ENCODE peak calls at places on chromosome 15, in six cellular contexts. Z is glutamatergic neuron, C is GM23248, E is RPMI8226, S is breast epithelium, Y is T-helper 2 cell. I is an unnamed sample.

GRCh38 chr15:96296264-96296663 is 34.2 kb upstream of the NR2F2 start:
- DNase-seq in C (peak; percentile 56), E (no peak), S (no peak), Z (no peak), Y (no peak), I (no peak)

GRCh38 chr15:41417418-41417811 is 520 bp downstream of the RTF1 start:
- DNase-seq in C (peak; percentile 69), E (peak; percentile 33), Z (peak; percentile 55), Y (no peak), S (no peak), I (peak; percentile 14)

GRCh38 chr15:70025413-70026296 is 72.1 kb downstream of the TLE3 start:
- DNase-seq in E (no peak), Z (no peak), Y (no peak), C (peak; percentile 73), S (no peak), I (no peak)

GRCh38 chr15:28273468-28273867 is 48.5 kb downstream of the HERC2 start:
- DNase-seq in S (no peak), Z (peak; percentile 55), Y (no peak), C (no peak), E (no peak), I (no peak)

GRCh38 chr15:44726568-44727461 is 9.5 kb upstream of the TRIM69 start:
- DNase-seq in Y (peak; percentile 84), C (peak; percentile 95), E (peak; percentile 88), S (peak; percentile 30), Z (no peak), I (peak; percentile 78)

GRCh38 chr15:39605146-39605545 is 24.3 kb downstream of the THBS1 start:
- DNase-seq in C (no peak), E (no peak), Z (no peak), Y (no peak), S (no peak), I (no peak)

GRCh38 chr15:73700041-73700842 is 16.1 kb downstream of the CD276 start:
- DNase-seq in E (peak; percentile 92), S (peak; percentile 66), C (peak; percentile 88), Z (peak; percentile 78), Y (peak; percentile 44), I (peak; percentile 39)

GRCh38 chr15:85354948-85355347 is 25.5 kb upstream of the AKAP13 start:
- DNase-seq in E (no peak), Y (no peak), S (no peak), Z (no peak), C (no peak), I (no peak)

GRCh38 chr15:42282344-42282743 is 9.1 kb upstream of the TMEM87A start:
- DNase-seq in Z (no peak), Y (no peak), C (no peak), E (no peak), S (no peak), I (no peak)

GRCh38 chr15:41828747-41829270 is 917 bp downstream of the JMJD7 start:
- DNase-seq in S (no peak), Y (no peak), C (no peak), Z (no peak), E (no peak), I (no peak)

I was measured in T-helper 22 cell.